ENCODE peak calls at places on chromosome 14, in five cellular contexts. G is HL-60, J is transverse colon, T is choroid plexus epithelial cell, K is endothelial cell. U is an unnamed sample.

GRCh38 chr14:67442139-67442906 is 30.4 kb upstream of the PLEK2 start:
- DNase-seq in G (no peak), J (no peak), T (no peak), K (no peak), U (no peak)

GRCh38 chr14:85296466-85297210 is 233.3 kb upstream of the FLRT2 start:
- DNase-seq in G (peak; percentile 3), J (no peak), T (peak; percentile 78), K (no peak), U (no peak)

GRCh38 chr14:102241147-102241546 is 63.8 kb downstream of the MOK start:
- DNase-seq in G (no peak), J (no peak), T (no peak), K (no peak), U (no peak)

GRCh38 chr14:97276573-97276972 is 479.4 kb downstream of the VRK1 start:
- DNase-seq in G (no peak), J (no peak), T (no peak), K (no peak), U (no peak)

GRCh38 chr14:102732924-102733323 is 44.3 kb upstream of the TRAF3 start:
- DNase-seq in G (no peak), J (no peak), T (no peak), K (no peak), U (no peak)

GRCh38 chr14:94001501-94002396 is 4.6 kb downstream of the CCDC197 start:
- DNase-seq in G (peak; percentile 42), J (peak; percentile 59), T (peak; percentile 75), K (peak; percentile 64), U (peak; percentile 19)

GRCh38 chr14:56666716-56667115 is 87.1 kb downstream of the TMEM260 start:
- DNase-seq in G (no peak), J (no peak), T (peak; percentile 81), K (no peak), U (no peak)

GRCh38 chr14:90349729-90350128 is 18.0 kb upstream of the NRDE2 start:
- DNase-seq in G (no peak), J (no peak), T (no peak), K (no peak), U (no peak)

GRCh38 chr14:67526676-67527459 is 6.2 kb upstream of the PLEKHH1 start:
- DNase-seq in G (peak; percentile 8), J (peak; percentile 49), T (peak; percentile 71), K (peak; percentile 42), U (peak; percentile 10)

GRCh38 chr14:91127924-91128323 is 14.1 kb downstream of the DGLUCY start:
- DNase-seq in G (no peak), J (no peak), T (no peak), K (no peak), U (no peak)

GRCh38 chr14:89237923-89238529 is 179.0 kb downstream of the FOXN3 start:
- DNase-seq in G (no peak), J (no peak), T (peak; percentile 57), K (no peak), U (peak; percentile 8)

GRCh38 chr14:69671365-69672050 is 60.1 kb downstream of the SUSD6 start:
- DNase-seq in G (no peak), J (no peak), T (no peak), K (no peak), U (no peak)

GRCh38 chr14:94998702-94999101 is 158.6 kb downstream of the DICER1 start:
- DNase-seq in G (no peak), J (no peak), T (no peak), K (no peak), U (no peak)

GRCh38 chr14:79549515-79549914 is 661.8 kb downstream of the DIO2 start:
- DNase-seq in G (no peak), J (no peak), T (peak; percentile 45), K (no peak), U (no peak)

GRCh38 chr14:31898835-31899528 is 178.1 kb upstream of the ARHGAP5 start:
- DNase-seq in G (no peak), J (no peak), T (no peak), K (no peak), U (no peak)

GRCh38 chr14:72941286-72941985 is 15.2 kb downstream of the DCAF4 start:
- DNase-seq in G (no peak), J (no peak), T (no peak), K (no peak), U (no peak)

GRCh38 chr14:94158239-94158888 is 15.8 kb upstream of the PPP4R4 start:
- DNase-seq in G (no peak), J (no peak), T (no peak), K (no peak), U (no peak)

GRCh38 chr14:77306406-77307098 is 14.1 kb downstream of the POMT2 start:
- DNase-seq in G (no peak), J (no peak), T (peak; percentile 36), K (no peak), U (no peak)

GRCh38 chr14:64938972-64939816 is 3.4 kb downstream of the GPX2 start:
- DNase-seq in G (no peak), J (peak; percentile 43), T (no peak), K (no peak), U (no peak)

GRCh38 chr14:68976160-68977067 is 2.7 kb downstream of the ACTN1 start:
- DNase-seq in G (peak; percentile 9), J (peak; percentile 52), T (peak; percentile 19), K (no peak), U (no peak)

GRCh38 chr14:47227051-47227600 is 448.3 kb downstream of the MDGA2 start:
- DNase-seq in G (no peak), J (no peak), T (peak; percentile 26), K (no peak), U (no peak)

GRCh38 chr14:33377596-33378390 is 439.1 kb downstream of the NPAS3 start:
- DNase-seq in G (no peak), J (no peak), T (peak; percentile 12), K (no peak), U (no peak)

GRCh38 chr14:68503186-68503825 is 289.6 kb downstream of the ZFP36L1 start:
- DNase-seq in G (no peak), J (no peak), T (no peak), K (no peak), U (no peak)

GRCh38 chr14:105173901-105174894 is 5.6 kb upstream of the JAG2 start:
- DNase-seq in G (peak; percentile 59), J (peak; percentile 33), T (no peak), K (no peak), U (no peak)

GRCh38 chr14:89417111-89417468 is at the start of gene FOXN3:
- DNase-seq in G (peak; percentile 93), J (peak; percentile 95), T (peak; percentile 93), K (peak; percentile 90), U (peak; percentile 73)

GRCh38 chr14:94337274-94337673 is 14.1 kb upstream of the SERPINA6 start:
- DNase-seq in G (no peak), J (no peak), T (peak; percentile 20), K (no peak), U (no peak)

GRCh38 chr14:51581017-51581881 is 70.5 kb upstream of the FRMD6 start:
- DNase-seq in G (no peak), J (no peak), T (peak; percentile 60), K (no peak), U (no peak)

GRCh38 chr14:103209054-103209453 is 85.8 kb downstream of the TNFAIP2 start:
- DNase-seq in G (no peak), J (no peak), T (no peak), K (no peak), U (no peak)

GRCh38 chr14:97697772-97698171 is 900.6 kb downstream of the VRK1 start:
- DNase-seq in G (no peak), J (no peak), T (no peak), K (no peak), U (no peak)

GRCh38 chr14:77882098-77882497 is 82.2 kb downstream of the ADCK1 start:
- DNase-seq in G (no peak), J (peak; percentile 11), T (no peak), K (no peak), U (no peak)

GRCh38 chr14:21040370-21040925 is 1.7 kb upstream of the RNASE7 start:
- DNase-seq in G (no peak), J (no peak), T (no peak), K (no peak), U (no peak)

GRCh38 chr14:33404054-33404453 is 465.4 kb downstream of the NPAS3 start:
- DNase-seq in G (no peak), J (no peak), T (peak; percentile 97), K (no peak), U (peak; percentile 38)

GRCh38 chr14:74906923-74907620 is 16.0 kb downstream of the RPS6KL1 start:
- DNase-seq in G (no peak), J (peak; percentile 62), T (no peak), K (no peak), U (no peak)
- TF ChIP-seq CTCF in G (no peak), J (peak; percentile 18), T (peak; percentile 33), K (peak; percentile 39), U (peak; percentile 24)

DNA sequence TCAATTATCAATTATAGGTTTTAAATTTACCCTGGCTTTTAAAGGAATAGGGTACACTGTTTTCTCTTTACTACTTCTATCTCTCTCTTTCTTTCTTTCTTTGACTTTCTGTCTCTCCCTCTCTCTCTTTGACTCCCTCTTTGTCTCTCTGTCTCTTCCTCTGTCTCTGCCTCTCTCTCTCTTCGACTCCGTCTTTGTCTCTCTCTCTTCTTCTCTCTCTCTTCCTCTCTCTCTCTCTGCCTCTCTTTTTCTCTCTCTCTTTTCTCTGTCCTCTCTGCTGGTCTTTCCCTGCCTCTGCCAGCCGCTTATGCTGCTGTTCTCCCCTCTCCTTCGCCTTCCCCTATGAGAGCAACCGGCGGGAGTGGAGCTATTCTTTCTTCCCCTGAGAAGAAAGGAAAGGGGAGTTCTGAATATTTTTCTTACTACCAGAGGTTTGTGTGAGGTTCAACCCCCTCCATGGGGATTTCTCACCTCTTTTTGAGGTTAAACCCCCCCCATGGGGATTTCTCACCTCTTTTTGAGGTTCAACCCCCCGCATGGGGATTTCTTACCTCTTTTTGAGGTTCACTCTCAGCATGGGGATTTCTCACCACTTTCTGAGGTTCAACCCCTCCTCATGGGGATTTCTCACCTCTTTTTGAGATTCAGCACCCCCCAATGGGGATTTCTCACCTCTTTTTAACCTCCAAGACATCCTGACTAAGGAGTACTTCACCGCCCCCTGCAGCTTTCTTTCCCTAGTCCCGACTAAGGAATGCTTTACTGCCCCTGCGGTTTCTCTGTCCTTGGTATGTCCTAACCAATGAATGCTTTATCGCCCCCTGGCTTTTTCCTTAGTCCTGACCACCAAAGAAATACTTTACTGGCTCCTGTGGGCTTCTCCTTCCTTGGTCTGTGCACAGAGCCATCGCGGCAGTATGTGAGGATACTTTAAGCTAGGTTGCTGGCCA is 27.4 kb upstream of the DDHD1 start:
- DNase-seq in G (no peak), J (peak; percentile 8), T (peak; percentile 64), K (no peak), U (no peak)
- TF ChIP-seq CTCF in G (no peak), J (no peak), T (peak; percentile 51), K (peak; percentile 23), U (peak; percentile 5)

GRCh38 chr14:58129208-58129607 is 22.8 kb downstream of the ARMH4 start:
- DNase-seq in G (no peak), J (no peak), T (no peak), K (no peak), U (no peak)
- TF ChIP-seq CTCF in G (no peak), J (no peak), T (no peak), K (no peak), U (no peak)

GRCh38 chr14:81170104-81170828 is 50.5 kb downstream of the GTF2A1 start:
- DNase-seq in G (peak; percentile 83), J (peak; percentile 93), T (peak; percentile 91), K (peak; percentile 77), U (peak; percentile 63)

GRCh38 chr14:81172353-81172752 is 48.4 kb downstream of the GTF2A1 start:
- DNase-seq in G (no peak), J (no peak), T (peak; percentile 28), K (no peak), U (peak; percentile 5)

GRCh38 chr14:81169711-81170103 is 51.1 kb downstream of the GTF2A1 start:
- DNase-seq in G (peak; percentile 46), J (peak; percentile 70), T (peak; percentile 13), K (no peak), U (no peak)

GRCh38 chr14:81169267-81169666 is 51.5 kb downstream of the GTF2A1 start:
- DNase-seq in G (no peak), J (no peak), T (no peak), K (no peak), U (no peak)

GRCh38 chr14:81170829-81171195 is 49.9 kb downstream of the GTF2A1 start:
- DNase-seq in G (no peak), J (no peak), T (no peak), K (no peak), U (no peak)
- TF ChIP-seq CTCF in G (no peak), J (no peak), T (no peak), K (peak; percentile 25), U (no peak)